ENCODE peak calls at places on chromosomes 13 and 19, in nine cellular contexts. V is Ammon's horn; R is stimulated activated CD8-positive, alpha-beta memory T cell treated with anti-CD3 and anti-CD28 coated beads, Interleukin-4, amount 100 ng/mL, for 1 hour; E is MM.1S; U is NCI-H748 treated with DMSO at 0.1 percent for 48 hours; I is tibial nerve; D is substantia nigra; J is T-helper 17 cell; O is activated naive CD8-positive, alpha-beta T cell treated with anti-CD3 and anti-CD28 coated beads for 36 hours. L is an unnamed sample.

GRCh38 chr13:48508001-48508400 is 24.9 kb downstream of the RCBTB2 start:
- DNase-seq in V (no peak), R (no peak), E (no peak), U (no peak), I (no peak), D (no peak), J (no peak), O (no peak), L (no peak)

GRCh38 chr13:30722361-30722760 is 13.0 kb upstream of the ALOX5AP start:
- DNase-seq in V (no peak), R (no peak), E (no peak), U (no peak), I (no peak), D (no peak), J (no peak), O (no peak), L (no peak)

GRCh38 chr13:111116830-111117229 is 1.7 kb downstream of the ARHGEF7 start:
- DNase-seq in V (no peak), R (no peak), E (no peak), U (no peak), I (no peak), D (no peak), J (no peak), O (no peak), L (no peak)

GRCh38 chr13:35743165-35743564 is 266.7 kb upstream of the MAB21L1 start:
- DNase-seq in V (no peak), R (no peak), E (no peak), U (no peak), I (no peak), D (no peak), J (no peak), O (no peak), L (no peak)

GRCh38 chr19:28284389-28284788 is 928.6 kb downstream of the UQCRFS1 start:
- DNase-seq in V (no peak), R (no peak), E (no peak), U (no peak), I (no peak), D (no peak), J (no peak), O (no peak), L (no peak)

GRCh38 chr19:12000152-12000981 is 35.1 kb downstream of the ZNF433 start:
- DNase-seq in V (no peak), R (no peak), E (no peak), U (no peak), I (no peak), D (no peak), J (no peak), O (peak), L (no peak)

GRCh38 chr19:56245062-56245740 is 27.3 kb upstream of the EDDM13 start:
- DNase-seq in V (no peak), R (no peak), E (no peak), U (no peak), I (no peak), D (no peak), J (no peak), O (no peak), L (no peak)

GRCh38 chr13:27953671-27954405 is 15.3 kb downstream of the CDX2 start:
- DNase-seq in V (peak), R (peak), E (peak), U (peak), I (peak), D (peak), J (peak), O (peak), L (peak)

GRCh38 chr13:78602561-78603239 is 652 bp downstream of the POU4F1 start:
- DNase-seq in V (no peak), R (no peak), E (peak), U (peak), I (no peak), D (no peak), J (no peak), O (no peak), L (peak)

GRCh38 chr19:55319786-55320185 is 5.4 kb downstream of the TMEM150B start:
- DNase-seq in V (peak), R (no peak), E (no peak), U (no peak), I (no peak), D (peak), J (no peak), O (no peak), L (peak)

GRCh38 chr19:17409990-17410389 is 4.6 kb upstream of the BST2 start:
- DNase-seq in V (no peak), R (no peak), E (no peak), U (no peak), I (no peak), D (no peak), J (no peak), O (no peak), L (no peak)

GRCh38 chr13:36875431-36875830 is 44.6 kb downstream of the SMAD9 start:
- DNase-seq in V (no peak), R (no peak), E (no peak), U (no peak), I (no peak), D (no peak), J (no peak), O (no peak), L (no peak)

GRCh38 chr13:72666391-72666790 is 61.0 kb downstream of the MZT1 start:
- DNase-seq in V (no peak), R (no peak), E (no peak), U (no peak), I (no peak), D (no peak), J (no peak), O (no peak), L (no peak)

GRCh38 chr13:31023126-31023525 is 90.7 kb downstream of the TEX26 start:
- DNase-seq in V (no peak), R (no peak), E (no peak), U (no peak), I (no peak), D (no peak), J (no peak), O (no peak), L (no peak)

GRCh38 chr13:24176351-24177101 is 16.0 kb downstream of the SPATA13 start:
- DNase-seq in V (no peak), R (no peak), E (no peak), U (no peak), I (no peak), D (no peak), J (no peak), O (no peak), L (no peak)

L was measured in D341Med.